ENCODE peak calls at places on chromosome 14, in eight cellular contexts. One of them, this sample, is unnamed.

GRCh38 chr14:74492413-74493342 is at the start of gene NPC2:
- DNase-seq in GM23338: no peak
- DNase-seq in MM.1S: no peak
- DNase-seq in fibroblast of mammary gland: no peak
- DNase-seq in IMR-90: no peak
- DNase-seq in endothelial cell of umbilical vein: peak
- DNase-seq in AG09309: no peak
- DNase-seq in heart left ventricle: no peak
- DNase-seq in this sample: no peak

GRCh38 chr14:79076428-79076827 is 906.3 kb downstream of the NRXN3 start:
- DNase-seq in IMR-90: no peak
- DNase-seq in fibroblast of mammary gland: no peak
- DNase-seq in AG09309: no peak
- DNase-seq in MM.1S: no peak
- DNase-seq in heart left ventricle: no peak
- DNase-seq in endothelial cell of umbilical vein: no peak
- DNase-seq in GM23338: no peak
- DNase-seq in this sample: no peak

GRCh38 chr14:28494196-28494595 is 272.4 kb upstream of the FOXG1 start:
- DNase-seq in MM.1S: no peak
- DNase-seq in fibroblast of mammary gland: peak
- DNase-seq in AG09309: no peak
- DNase-seq in heart left ventricle: no peak
- DNase-seq in IMR-90: no peak
- DNase-seq in endothelial cell of umbilical vein: no peak
- DNase-seq in GM23338: no peak
- DNase-seq in this sample: no peak

GRCh38 chr14:100190126-100190525 is 30.7 kb upstream of the DEGS2 start:
- DNase-seq in IMR-90: no peak
- DNase-seq in fibroblast of mammary gland: no peak
- DNase-seq in endothelial cell of umbilical vein: no peak
- DNase-seq in AG09309: no peak
- DNase-seq in heart left ventricle: no peak
- DNase-seq in GM23338: peak
- DNase-seq in MM.1S: no peak
- DNase-seq in this sample: no peak

GRCh38 chr14:89600950-89601826 is 184.2 kb upstream of the FOXN3 start:
- DNase-seq in fibroblast of mammary gland: no peak
- DNase-seq in AG09309: no peak
- DNase-seq in GM23338: no peak
- DNase-seq in heart left ventricle: no peak
- DNase-seq in IMR-90: no peak
- DNase-seq in endothelial cell of umbilical vein: peak
- DNase-seq in MM.1S: no peak
- DNase-seq in this sample: no peak

GRCh38 chr14:99808515-99808914 is 15.3 kb downstream of the EML1 start:
- DNase-seq in endothelial cell of umbilical vein: no peak
- DNase-seq in heart left ventricle: no peak
- DNase-seq in MM.1S: no peak
- DNase-seq in fibroblast of mammary gland: peak
- DNase-seq in IMR-90: no peak
- DNase-seq in GM23338: no peak
- DNase-seq in AG09309: no peak
- DNase-seq in this sample: no peak

GRCh38 chr14:68787235-68787727 is 5.6 kb downstream of the ZFP36L1 start:
- DNase-seq in MM.1S: no peak
- DNase-seq in AG09309: no peak
- DNase-seq in GM23338: peak
- DNase-seq in endothelial cell of umbilical vein: peak
- DNase-seq in heart left ventricle: no peak
- DNase-seq in IMR-90: no peak
- DNase-seq in fibroblast of mammary gland: peak
- DNase-seq in this sample: no peak

GRCh38 chr14:99789581-99789980 is 3.6 kb upstream of the EML1 start:
- DNase-seq in fibroblast of mammary gland: no peak
- DNase-seq in GM23338: no peak
- DNase-seq in IMR-90: no peak
- DNase-seq in AG09309: no peak
- DNase-seq in heart left ventricle: no peak
- DNase-seq in MM.1S: no peak
- DNase-seq in endothelial cell of umbilical vein: no peak
- DNase-seq in this sample: no peak

GRCh38 chr14:91245029-91245428 is 525 bp upstream of the GPR68 start:
- DNase-seq in MM.1S: no peak
- DNase-seq in endothelial cell of umbilical vein: no peak
- DNase-seq in fibroblast of mammary gland: no peak
- DNase-seq in IMR-90: no peak
- DNase-seq in heart left ventricle: no peak
- DNase-seq in AG09309: no peak
- DNase-seq in GM23338: no peak
- DNase-seq in this sample: no peak

GRCh38 chr14:69891422-69891821 is 12.2 kb downstream of the SMOC1 start:
- DNase-seq in heart left ventricle: no peak
- DNase-seq in AG09309: no peak
- DNase-seq in fibroblast of mammary gland: no peak
- DNase-seq in MM.1S: no peak
- DNase-seq in IMR-90: no peak
- DNase-seq in GM23338: peak
- DNase-seq in endothelial cell of umbilical vein: no peak
- DNase-seq in this sample: no peak

GRCh38 chr14:51004352-51004800 is 60.1 kb upstream of the PYGL start:
- DNase-seq in fibroblast of mammary gland: no peak
- DNase-seq in GM23338: no peak
- DNase-seq in MM.1S: no peak
- DNase-seq in endothelial cell of umbilical vein: no peak
- DNase-seq in heart left ventricle: no peak
- DNase-seq in IMR-90: no peak
- DNase-seq in AG09309: no peak
- DNase-seq in this sample: no peak

GRCh38 chr14:32596390-32596789 is 267.3 kb downstream of the AKAP6 start:
- DNase-seq in fibroblast of mammary gland: no peak
- DNase-seq in AG09309: no peak
- DNase-seq in GM23338: no peak
- DNase-seq in endothelial cell of umbilical vein: no peak
- DNase-seq in heart left ventricle: no peak
- DNase-seq in IMR-90: no peak
- DNase-seq in MM.1S: no peak
- DNase-seq in this sample: no peak

GRCh38 chr14:77314043-77314442 is 6.6 kb downstream of the POMT2 start:
- DNase-seq in GM23338: peak
- DNase-seq in MM.1S: no peak
- DNase-seq in AG09309: peak
- DNase-seq in heart left ventricle: no peak
- DNase-seq in fibroblast of mammary gland: peak
- DNase-seq in endothelial cell of umbilical vein: no peak
- DNase-seq in IMR-90: peak
- DNase-seq in this sample: no peak

GRCh38 chr14:35576260-35576659 is 42.3 kb downstream of the INSM2 start:
- DNase-seq in endothelial cell of umbilical vein: peak
- DNase-seq in heart left ventricle: no peak
- DNase-seq in fibroblast of mammary gland: peak
- DNase-seq in IMR-90: peak
- DNase-seq in AG09309: no peak
- DNase-seq in GM23338: no peak
- DNase-seq in MM.1S: no peak
- DNase-seq in this sample: no peak

GRCh38 chr14:43778956-43779639 is 728.0 kb downstream of the FSCB start:
- DNase-seq in IMR-90: no peak
- DNase-seq in GM23338: no peak
- DNase-seq in MM.1S: no peak
- DNase-seq in fibroblast of mammary gland: no peak
- DNase-seq in AG09309: no peak
- DNase-seq in endothelial cell of umbilical vein: no peak
- DNase-seq in heart left ventricle: no peak
- DNase-seq in this sample: no peak

GRCh38 chr14:74980746-74981661 is 21.7 kb upstream of the EIF2B2 start:
- DNase-seq in MM.1S: no peak
- DNase-seq in heart left ventricle: peak
- DNase-seq in AG09309: no peak
- DNase-seq in GM23338: peak
- DNase-seq in endothelial cell of umbilical vein: peak
- DNase-seq in fibroblast of mammary gland: peak
- DNase-seq in IMR-90: peak
- DNase-seq in this sample: no peak

GRCh38 chr14:41303506-41303905 is 303.2 kb upstream of the LRFN5 start:
- DNase-seq in AG09309: no peak
- DNase-seq in IMR-90: no peak
- DNase-seq in endothelial cell of umbilical vein: no peak
- DNase-seq in fibroblast of mammary gland: no peak
- DNase-seq in GM23338: no peak
- DNase-seq in heart left ventricle: no peak
- DNase-seq in MM.1S: no peak
- DNase-seq in this sample: no peak

GRCh38 chr14:33668066-33668465 is 282.8 kb downstream of the EGLN3 start:
- DNase-seq in heart left ventricle: no peak
- DNase-seq in MM.1S: no peak
- DNase-seq in GM23338: no peak
- DNase-seq in fibroblast of mammary gland: peak
- DNase-seq in endothelial cell of umbilical vein: no peak
- DNase-seq in IMR-90: peak
- DNase-seq in AG09309: no peak
- DNase-seq in this sample: no peak

GRCh38 chr14:25108959-25109358 is 59.0 kb upstream of the STXBP6 start:
- DNase-seq in MM.1S: no peak
- DNase-seq in endothelial cell of umbilical vein: no peak
- DNase-seq in GM23338: no peak
- DNase-seq in fibroblast of mammary gland: peak
- DNase-seq in AG09309: no peak
- DNase-seq in IMR-90: no peak
- DNase-seq in heart left ventricle: no peak
- DNase-seq in this sample: no peak

GRCh38 chr14:58171090-58171489 is 19.1 kb upstream of the ARMH4 start:
- DNase-seq in GM23338: peak
- DNase-seq in endothelial cell of umbilical vein: peak
- DNase-seq in fibroblast of mammary gland: peak
- DNase-seq in IMR-90: peak
- DNase-seq in MM.1S: peak
- DNase-seq in AG09309: peak
- DNase-seq in heart left ventricle: peak
- DNase-seq in this sample: no peak

GRCh38 chr14:65258391-65258790 is 154.1 kb upstream of the FUT8 start:
- DNase-seq in MM.1S: no peak
- DNase-seq in GM23338: no peak
- DNase-seq in heart left ventricle: no peak
- DNase-seq in endothelial cell of umbilical vein: peak
- DNase-seq in IMR-90: peak
- DNase-seq in fibroblast of mammary gland: peak
- DNase-seq in AG09309: no peak
- DNase-seq in this sample: no peak

GRCh38 chr14:53715390-53715730 is 241.3 kb downstream of the BMP4 start:
- DNase-seq in GM23338: no peak
- DNase-seq in IMR-90: peak
- DNase-seq in endothelial cell of umbilical vein: peak
- DNase-seq in heart left ventricle: no peak
- DNase-seq in AG09309: peak
- DNase-seq in fibroblast of mammary gland: peak
- DNase-seq in MM.1S: no peak
- DNase-seq in this sample: no peak

GRCh38 chr14:29240046-29240445 is 473.5 kb downstream of the FOXG1 start:
- DNase-seq in endothelial cell of umbilical vein: peak
- DNase-seq in fibroblast of mammary gland: peak
- DNase-seq in MM.1S: no peak
- DNase-seq in AG09309: peak
- DNase-seq in GM23338: no peak
- DNase-seq in heart left ventricle: no peak
- DNase-seq in IMR-90: peak
- DNase-seq in this sample: no peak

GRCh38 chr14:77638738-77639137 is 22.3 kb upstream of the SPTLC2 start:
- DNase-seq in MM.1S: no peak
- DNase-seq in GM23338: no peak
- DNase-seq in fibroblast of mammary gland: peak
- DNase-seq in AG09309: peak
- DNase-seq in endothelial cell of umbilical vein: peak
- DNase-seq in heart left ventricle: no peak
- DNase-seq in IMR-90: peak
- DNase-seq in this sample: no peak

GRCh38 chr14:77203611-77204456 is 22.2 kb downstream of the TMEM63C start:
- DNase-seq in endothelial cell of umbilical vein: no peak
- DNase-seq in AG09309: no peak
- DNase-seq in heart left ventricle: no peak
- DNase-seq in fibroblast of mammary gland: no peak
- DNase-seq in IMR-90: no peak
- DNase-seq in MM.1S: no peak
- DNase-seq in GM23338: no peak
- DNase-seq in this sample: no peak

GRCh38 chr14:98293527-98293926 is 978.5 kb downstream of the BCL11B start:
- DNase-seq in GM23338: no peak
- DNase-seq in AG09309: no peak
- DNase-seq in fibroblast of mammary gland: no peak
- DNase-seq in IMR-90: no peak
- DNase-seq in endothelial cell of umbilical vein: no peak
- DNase-seq in heart left ventricle: no peak
- DNase-seq in MM.1S: no peak
- DNase-seq in this sample: no peak

GRCh38 chr14:58280954-58281787 is 17.2 kb upstream of the ARID4A start:
- DNase-seq in IMR-90: peak
- DNase-seq in fibroblast of mammary gland: peak
- DNase-seq in MM.1S: no peak
- DNase-seq in AG09309: peak
- DNase-seq in heart left ventricle: peak
- DNase-seq in endothelial cell of umbilical vein: peak
- DNase-seq in GM23338: no peak
- DNase-seq in this sample: no peak

GRCh38 chr14:23005451-23005850 is 4.5 kb downstream of the C14orf93 start:
- DNase-seq in fibroblast of mammary gland: no peak
- DNase-seq in MM.1S: no peak
- DNase-seq in endothelial cell of umbilical vein: no peak
- DNase-seq in IMR-90: no peak
- DNase-seq in heart left ventricle: no peak
- DNase-seq in GM23338: no peak
- DNase-seq in AG09309: no peak
- DNase-seq in this sample: no peak
- H3K4me3 ChIP-seq in fibroblast of mammary gland: no peak
- H3K4me3 ChIP-seq in MM.1S: no peak
- H3K4me3 ChIP-seq in endothelial cell of umbilical vein: no peak
- H3K4me3 ChIP-seq in IMR-90: no peak
- H3K4me3 ChIP-seq in heart left ventricle: no peak
- H3K4me3 ChIP-seq in GM23338: no peak
- H3K4me3 ChIP-seq in AG09309: no peak
- H3K4me3 ChIP-seq in this sample: no peak

GRCh38 chr14:94143239-94143638 is 13.8 kb upstream of the IFI27L2 start:
- DNase-seq in heart left ventricle: no peak
- DNase-seq in GM23338: peak
- DNase-seq in fibroblast of mammary gland: no peak
- DNase-seq in MM.1S: no peak
- DNase-seq in AG09309: no peak
- DNase-seq in IMR-90: no peak
- DNase-seq in endothelial cell of umbilical vein: no peak
- DNase-seq in this sample: no peak
- TF ChIP-seq CTCF in heart left ventricle: peak
- TF ChIP-seq CTCF in GM23338: peak
- TF ChIP-seq CTCF in fibroblast of mammary gland: peak
- TF ChIP-seq CTCF in MM.1S: peak
- TF ChIP-seq CTCF in AG09309: peak
- TF ChIP-seq CTCF in IMR-90: peak
- TF ChIP-seq CTCF in endothelial cell of umbilical vein: peak
- TF ChIP-seq CTCF in this sample: peak

GRCh38 chr14:55306938-55307589 is 35.8 kb downstream of the FBXO34 start:
- DNase-seq in IMR-90: no peak
- DNase-seq in MM.1S: no peak
- DNase-seq in AG09309: no peak
- DNase-seq in heart left ventricle: no peak
- DNase-seq in endothelial cell of umbilical vein: peak
- DNase-seq in fibroblast of mammary gland: no peak
- DNase-seq in GM23338: peak
- DNase-seq in this sample: no peak
- H3K4me3 ChIP-seq in IMR-90: no peak
- H3K4me3 ChIP-seq in MM.1S: no peak
- H3K4me3 ChIP-seq in AG09309: no peak
- H3K4me3 ChIP-seq in heart left ventricle: no peak
- H3K4me3 ChIP-seq in endothelial cell of umbilical vein: no peak
- H3K4me3 ChIP-seq in fibroblast of mammary gland: no peak
- H3K4me3 ChIP-seq in GM23338: no peak
- H3K4me3 ChIP-seq in this sample: no peak

GRCh38 chr14:93115920-93116675 is at the start of gene ITPK1:
- DNase-seq in fibroblast of mammary gland: peak
- DNase-seq in endothelial cell of umbilical vein: peak
- DNase-seq in AG09309: no peak
- DNase-seq in GM23338: peak
- DNase-seq in IMR-90: peak
- DNase-seq in MM.1S: peak
- DNase-seq in heart left ventricle: peak
- DNase-seq in this sample: no peak
- TF ChIP-seq CTCF in fibroblast of mammary gland: no peak
- TF ChIP-seq CTCF in endothelial cell of umbilical vein: peak
- TF ChIP-seq CTCF in AG09309: no peak
- TF ChIP-seq CTCF in GM23338: peak
- TF ChIP-seq CTCF in IMR-90: peak
- TF ChIP-seq CTCF in MM.1S: no peak
- TF ChIP-seq CTCF in heart left ventricle: no peak
- TF ChIP-seq CTCF in this sample: peak